ENCODE peak calls at places on chromosomes 16 and 17, in six cellular contexts. I is thoracic aorta, W is IMR-90, Y is left ventricle myocardium inferior, C is RWPE1, P is prostate gland. Q is an unnamed sample.

GRCh38 chr17:78438694-78439325 is 60.4 kb downstream of the PGS1 start:
- DNase-seq in I (no peak), W (no peak), Y (no peak), C (no peak), P (no peak), Q (no peak)

GRCh38 chr16:85398050-85398451 is 215.1 kb upstream of the GSE1 start:
- DNase-seq in I (no peak), W (no peak), Y (peak), C (no peak), P (no peak), Q (no peak)

GRCh38 chr16:11152205-11152604 is 103.8 kb downstream of the SOCS1 start:
- DNase-seq in I (no peak), W (no peak), Y (no peak), C (no peak), P (no peak), Q (no peak)

GRCh38 chr17:5544115-5544514 is 40.2 kb downstream of the NLRP1 start:
- DNase-seq in I (no peak), W (no peak), Y (no peak), C (no peak), P (no peak), Q (no peak)

GRCh38 chr17:57832711-57833596 is 16.9 kb downstream of the MRPS23 start:
- DNase-seq in I (peak), W (peak), Y (peak), C (peak), P (peak), Q (peak)

GRCh38 chr16:81480856-81481821 is 36.5 kb downstream of the CMIP start:
- DNase-seq in I (no peak), W (peak), Y (no peak), C (no peak), P (no peak), Q (no peak)

GRCh38 chr17:53724726-53725125 is 98.0 kb upstream of the KIF2B start:
- DNase-seq in I (no peak), W (no peak), Y (no peak), C (no peak), P (no peak), Q (no peak)

GRCh38 chr17:57507828-57508227 is 237.3 kb downstream of the CCDC182 start:
- DNase-seq in I (no peak), W (no peak), Y (no peak), C (no peak), P (no peak), Q (no peak)

GRCh38 chr17:18182978-18183333 is 672 bp upstream of the ALKBH5 start:
- DNase-seq in I (peak), W (peak), Y (peak), C (peak), P (peak), Q (peak)

GRCh38 chr17:83081561-83082201 is 2.3 kb downstream of the METRNL start:
- DNase-seq in I (no peak), W (peak), Y (no peak), C (no peak), P (no peak), Q (no peak)

GRCh38 chr16:63201851-63202250 is 1165.6 kb upstream of the CDH8 start:
- DNase-seq in I (no peak), W (no peak), Y (no peak), C (no peak), P (no peak), Q (no peak)

GRCh38 chr16:2592786-2593185 is 55.0 kb downstream of the PDPK1 start:
- DNase-seq in I (no peak), W (no peak), Y (no peak), C (no peak), P (no peak), Q (no peak)

GRCh38 chr17:65670667-65671371 is 109.4 kb upstream of the AXIN2 start:
- DNase-seq in I (no peak), W (no peak), Y (no peak), C (no peak), P (no peak), Q (no peak)

GRCh38 chr17:48127371-48128051 is 19.9 kb downstream of the SNX11 start:
- DNase-seq in I (no peak), W (no peak), Y (no peak), C (peak), P (no peak), Q (no peak)

GRCh38 chr16:78127130-78127529 is 27.7 kb downstream of the WWOX start:
- DNase-seq in I (no peak), W (peak), Y (no peak), C (no peak), P (no peak), Q (no peak)

GRCh38 chr16:11561440-11561797 is 25.3 kb downstream of the LITAF start:
- DNase-seq in I (no peak), W (no peak), Y (no peak), C (no peak), P (no peak), Q (no peak)

GRCh38 chr17:76598004-76598439 is 12.4 kb upstream of the ST6GALNAC2 start:
- DNase-seq in I (no peak), W (no peak), Y (no peak), C (no peak), P (no peak), Q (no peak)

GRCh38 chr17:1558401-1558800 is 4.2 kb downstream of the PITPNA start:
- DNase-seq in I (no peak), W (no peak), Y (no peak), C (no peak), P (no peak), Q (no peak)

GRCh38 chr16:1374418-1375297 is 22.9 kb downstream of the GNPTG start:
- DNase-seq in I (no peak), W (no peak), Y (no peak), C (no peak), P (no peak), Q (no peak)

GRCh38 chr16:50455288-50455845 is 86.6 kb upstream of the BRD7 start:
- DNase-seq in I (no peak), W (no peak), Y (no peak), C (no peak), P (no peak), Q (no peak)

GRCh38 chr17:16923904-16924700 is 47.8 kb downstream of the TNFRSF13B start:
- DNase-seq in I (no peak), W (no peak), Y (peak), C (no peak), P (no peak), Q (no peak)

GRCh38 chr17:16920628-16921020 is 51.3 kb downstream of the TNFRSF13B start:
- DNase-seq in I (no peak), W (no peak), Y (peak), C (no peak), P (no peak), Q (peak)

GRCh38 chr17:16923097-16923903 is 48.6 kb downstream of the TNFRSF13B start:
- DNase-seq in I (no peak), W (no peak), Y (peak), C (no peak), P (no peak), Q (no peak)

GRCh38 chr17:16924701-16925440 is 47.0 kb downstream of the TNFRSF13B start:
- DNase-seq in I (no peak), W (no peak), Y (peak), C (no peak), P (no peak), Q (peak)

GRCh38 chr17:16922386-16923096 is 49.4 kb downstream of the TNFRSF13B start:
- DNase-seq in I (no peak), W (peak), Y (no peak), C (no peak), P (no peak), Q (no peak)
- TF ChIP-seq CTCF in I (no peak), W (peak), Y (no peak), C (no peak), P (peak), Q (no peak)

DNA sequence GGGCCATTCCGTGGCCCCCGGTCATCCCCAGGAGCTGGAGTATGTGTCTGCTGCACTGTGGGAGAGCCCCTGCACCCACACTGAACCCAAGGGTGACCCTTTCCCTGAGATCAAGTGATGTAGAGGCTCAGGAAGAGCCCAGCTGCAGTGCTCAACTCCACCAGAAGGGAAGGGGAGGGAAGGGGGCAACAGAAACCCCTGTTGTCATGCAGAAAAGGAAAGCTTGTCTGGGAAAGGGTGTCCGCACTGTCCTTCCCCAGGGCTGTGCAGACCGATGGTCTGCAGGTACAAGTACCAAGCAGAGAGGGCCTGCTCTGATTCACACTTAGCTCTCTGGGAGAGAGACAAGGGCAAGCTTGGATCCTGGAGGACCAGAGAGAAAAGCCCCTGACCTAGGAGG is 45.7 kb upstream of the TOB1 start:
- DNase-seq in I (no peak), W (no peak), Y (no peak), C (no peak), P (no peak), Q (no peak)
- TF ChIP-seq CTCF in I (no peak), W (no peak), Y (no peak), C (no peak), P (no peak), Q (no peak)

DNA sequence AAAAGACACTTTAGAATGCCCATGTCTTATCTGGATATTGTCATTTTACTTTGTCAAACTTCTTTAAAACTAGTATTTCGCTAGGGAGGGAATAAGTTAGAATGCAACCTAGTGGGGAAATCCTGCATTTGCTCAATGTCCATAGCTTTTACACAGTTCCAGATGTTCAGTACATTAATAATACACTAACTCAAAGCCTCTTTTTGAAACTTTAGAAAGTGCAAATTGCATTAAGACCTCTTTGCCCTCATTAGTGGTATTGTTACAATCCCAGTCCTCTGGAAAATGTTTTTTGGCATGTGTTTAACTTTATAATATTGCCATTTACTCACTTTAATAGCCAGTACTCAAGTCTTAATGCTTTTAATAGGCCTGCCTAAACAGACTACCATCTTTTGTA is 106.8 kb downstream of the BRIP1 start:
- DNase-seq in I (no peak), W (no peak), Y (no peak), C (no peak), P (no peak), Q (no peak)
- TF ChIP-seq CTCF in I (no peak), W (no peak), Y (no peak), C (no peak), P (no peak), Q (no peak)

GRCh38 chr17:10754109-10754508 is 24.3 kb upstream of the TMEM220 start:
- DNase-seq in I (no peak), W (peak), Y (no peak), C (no peak), P (peak), Q (no peak)
- TF ChIP-seq CTCF in I (no peak), W (peak), Y (peak), C (peak), P (peak), Q (no peak)

GRCh38 chr17:63481488-63481870 is 4.6 kb downstream of the ACE start:
- DNase-seq in I (no peak), W (no peak), Y (no peak), C (no peak), P (no peak), Q (no peak)
- TF ChIP-seq CTCF in I (no peak), W (no peak), Y (no peak), C (no peak), P (no peak), Q (no peak)

GRCh38 chr16:13060932-13061331 is 159.5 kb downstream of the SHISA9 start:
- DNase-seq in I (no peak), W (no peak), Y (no peak), C (no peak), P (no peak), Q (no peak)

GRCh38 chr16:13056607-13057006 is 155.2 kb downstream of the SHISA9 start:
- DNase-seq in I (no peak), W (no peak), Y (no peak), C (no peak), P (no peak), Q (no peak)

GRCh38 chr16:13049688-13050087 is 148.3 kb downstream of the SHISA9 start:
- DNase-seq in I (no peak), W (no peak), Y (no peak), C (no peak), P (no peak), Q (no peak)

DNA sequence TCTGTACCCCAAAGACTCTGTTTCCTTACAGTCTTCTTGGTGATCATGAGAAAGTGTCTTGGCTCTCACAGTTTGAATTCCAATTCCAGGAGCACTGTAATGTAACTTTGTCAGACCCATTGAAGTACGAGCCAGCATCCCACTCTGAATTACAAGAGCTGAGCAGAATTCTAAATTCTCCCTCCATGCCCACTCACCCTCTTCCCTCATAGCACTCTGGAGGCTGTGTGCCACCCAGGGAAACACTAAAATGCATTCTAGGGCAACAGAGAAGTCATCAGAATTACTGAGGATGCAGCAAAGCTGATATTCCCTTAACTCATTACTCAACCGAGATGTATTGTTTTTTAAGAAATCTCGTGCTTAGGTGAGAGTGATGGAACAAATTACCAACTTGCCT is 154.1 kb downstream of the SHISA9 start:
- DNase-seq in I (no peak), W (no peak), Y (no peak), C (no peak), P (no peak), Q (no peak)
- TF ChIP-seq CTCF in I (no peak), W (no peak), Y (no peak), C (no peak), P (no peak), Q (no peak)

DNA sequence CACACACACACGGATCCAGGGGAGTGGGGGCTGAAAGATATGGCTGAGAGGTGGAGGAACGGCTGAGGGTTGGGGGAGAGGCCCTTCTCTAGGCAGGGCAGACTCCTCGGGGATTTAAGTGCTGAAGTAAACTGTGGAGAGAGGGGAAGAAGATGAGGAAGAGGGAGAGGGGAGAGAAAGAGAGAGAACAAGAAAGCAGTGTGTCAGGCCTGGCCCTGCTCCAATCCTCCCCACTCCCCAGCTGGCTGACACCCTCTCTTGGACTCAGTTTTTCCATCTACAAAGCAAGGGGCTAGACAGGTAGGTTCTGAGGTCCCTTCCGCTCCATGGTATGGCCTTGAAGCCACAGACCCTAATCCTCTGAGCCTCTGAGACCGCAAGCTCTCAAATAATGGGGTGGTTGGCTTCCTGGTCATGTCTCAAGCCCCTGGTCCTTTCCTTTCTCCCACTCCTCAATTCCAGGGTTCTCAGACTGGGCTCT is 2.0 kb downstream of the VAMP2 start:
- DNase-seq in I (no peak), W (no peak), Y (no peak), C (no peak), P (no peak), Q (no peak)
- TF ChIP-seq CTCF in I (no peak), W (no peak), Y (no peak), C (no peak), P (no peak), Q (no peak)

DNA sequence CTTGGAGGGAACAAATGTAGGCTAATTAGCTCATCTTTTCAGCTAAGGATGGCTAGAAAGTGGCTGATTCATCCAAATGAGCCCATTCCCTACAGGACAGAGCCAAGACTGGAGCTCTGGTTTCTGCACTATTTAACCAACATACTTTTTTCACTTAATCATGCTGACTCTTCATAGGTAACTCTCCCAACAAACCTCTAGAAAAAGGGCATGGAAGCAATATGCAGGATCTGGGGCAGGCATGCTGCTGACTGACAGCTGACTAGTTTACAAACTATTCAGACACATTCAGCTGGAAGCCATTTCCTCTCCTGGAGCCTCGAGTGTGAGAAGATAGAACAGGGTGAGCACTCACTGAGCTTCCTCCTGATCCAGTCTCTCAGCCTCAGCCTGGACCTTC is 6.2 kb downstream of the BECN1 start:
- DNase-seq in I (no peak), W (peak), Y (no peak), C (no peak), P (no peak), Q (no peak)
- TF ChIP-seq CTCF in I (no peak), W (no peak), Y (no peak), C (no peak), P (no peak), Q (no peak)

GRCh38 chr17:66900126-66901010 is 64.1 kb upstream of the CACNG4 start:
- DNase-seq in I (no peak), W (peak), Y (no peak), C (peak), P (no peak), Q (no peak)
- TF ChIP-seq CTCF in I (no peak), W (peak), Y (no peak), C (peak), P (peak), Q (no peak)